ENCODE peak calls at places on chromosomes 16 and 17, in four cellular contexts. G is left lung, T is neural progenitor cell, P is fibroblast of lung. Y is an unnamed sample.

GRCh38 chr17:62968445-62968923 is 2.4 kb downstream of the TANC2 start:
- DNase-seq in P (peak; percentile 95), T (peak; percentile 87), G (no peak), Y (no peak)

GRCh38 chr17:38608648-38609047 is 2.9 kb upstream of the SRCIN1 start:
- DNase-seq in T (no peak), G (peak; percentile 44), P (no peak), Y (peak; percentile 53)

GRCh38 chr16:50038756-50039529 is 13.9 kb downstream of the CNEP1R1 start:
- DNase-seq in T (no peak), P (no peak), G (peak; percentile 78), Y (peak; percentile 30)

GRCh38 chr16:28212532-28212873 is 738 bp upstream of the XPO6 start:
- DNase-seq in P (peak; percentile 23), G (no peak), T (no peak), Y (no peak)

GRCh38 chr17:28500712-28501379 is 5.3 kb upstream of the FOXN1 start:
- DNase-seq in T (peak; percentile 14), P (no peak), G (no peak), Y (no peak)

GRCh38 chr16:81997738-81998137 is 13.5 kb downstream of the SDR42E1 start:
- DNase-seq in P (peak; percentile 71), T (no peak), G (no peak), Y (no peak)

GRCh38 chr17:4304417-4305027 is 40.7 kb upstream of the ANKFY1 start:
- DNase-seq in G (no peak), T (peak; percentile 69), P (peak; percentile 62), Y (no peak)

GRCh38 chr17:74512624-74513084 is 18.6 kb downstream of the CD300LB start:
- DNase-seq in G (no peak), T (no peak), P (no peak), Y (no peak)

GRCh38 chr17:66172706-66173223 is 19.2 kb downstream of the CEP112 start:
- DNase-seq in P (no peak), G (peak; percentile 43), T (no peak), Y (no peak)

GRCh38 chr16:20879175-20880053 is 20.7 kb downstream of the DCUN1D3 start:
- DNase-seq in P (peak; percentile 62), G (no peak), T (no peak), Y (no peak)

GRCh38 chr17:41302981-41303380 is 330 bp upstream of the KRTAP29-1 start:
- DNase-seq in P (no peak), T (no peak), G (no peak), Y (no peak)

GRCh38 chr16:3179651-3180050 is 8.4 kb upstream of the OR1F1 start:
- DNase-seq in T (no peak), G (no peak), P (no peak), Y (no peak)

GRCh38 chr17:49519781-49520180 is 24.7 kb downstream of the NGFR start:
- DNase-seq in G (no peak), P (no peak), T (no peak), Y (no peak)

GRCh38 chr16:67449739-67450138 is 18.8 kb downstream of the HSD11B2 start:
- DNase-seq in G (no peak), T (no peak), P (peak; percentile 30), Y (peak; percentile 96)

GRCh38 chr16:57592591-57593003 is 35.8 kb upstream of the ADGRG1 start:
- DNase-seq in G (peak; percentile 35), P (no peak), T (no peak), Y (no peak)

GRCh38 chr17:39800540-39800939 is 62.8 kb downstream of the GRB7 start:
- DNase-seq in P (no peak), T (no peak), G (no peak), Y (no peak)

GRCh38 chr16:84096447-84097005 is 20.2 kb downstream of the MBTPS1 start:
- DNase-seq in G (peak; percentile 53), T (no peak), P (no peak), Y (no peak)

GRCh38 chr17:38868095-38868967 is 1.5 kb upstream of the LASP1 start:
- DNase-seq in T (peak; percentile 65), G (peak; percentile 55), P (peak; percentile 72), Y (no peak)

GRCh38 chr17:72407336-72408121 is 286.7 kb downstream of the SOX9 start:
- DNase-seq in P (peak; percentile 96), G (peak; percentile 75), T (no peak), Y (no peak)

GRCh38 chr16:29877266-29877961 is 14.4 kb upstream of the CDIPT start:
- DNase-seq in P (peak; percentile 17), G (peak; percentile 71), T (peak; percentile 97), Y (no peak)

GRCh38 chr16:85587763-85588474 is 25.2 kb upstream of the GSE1 start:
- DNase-seq in P (no peak), G (no peak), T (peak; percentile 50), Y (no peak)

GRCh38 chr16:65666132-65666869 is 544.4 kb upstream of the CDH11 start:
- DNase-seq in P (no peak), G (no peak), T (peak; percentile 5), Y (no peak)

GRCh38 chr17:34009946-34010345 is 245.1 kb upstream of the CCL2 start:
- DNase-seq in G (no peak), P (no peak), T (no peak), Y (no peak)

GRCh38 chr17:9240659-9241370 is 219.5 kb downstream of the NTN1 start:
- DNase-seq in T (peak; percentile 62), G (peak; percentile 52), P (peak; percentile 84), Y (peak; percentile 64)

GRCh38 chr16:76639685-76640289 is 362.6 kb downstream of the CNTNAP4 start:
- DNase-seq in P (peak; percentile 81), G (no peak), T (peak; percentile 58), Y (no peak)

GRCh38 chr17:61744804-61745203 is 118.5 kb downstream of the BRIP1 start:
- DNase-seq in T (no peak), P (no peak), G (no peak), Y (no peak)

GRCh38 chr17:31492880-31493655 is 101.6 kb downstream of the RAB11FIP4 start:
- DNase-seq in P (no peak), T (no peak), G (peak; percentile 83), Y (peak; percentile 66)

GRCh38 chr17:35766903-35767510 is 6.3 kb downstream of the C17orf50 start:
- DNase-seq in P (peak; percentile 67), G (no peak), T (no peak), Y (no peak)

GRCh38 chr16:88770459-88771293 is 14.3 kb downstream of the PIEZO1 start:
- DNase-seq in T (peak; percentile 93), P (peak; percentile 97), G (peak; percentile 79), Y (no peak)

GRCh38 chr16:3968556-3968955 is 88.0 kb upstream of the CREBBP start:
- DNase-seq in G (no peak), T (no peak), P (no peak), Y (no peak)

GRCh38 chr16:68267612-68268405 is 3.5 kb downstream of the SLC7A6 start:
- DNase-seq in T (peak; percentile 54), P (no peak), G (no peak), Y (no peak)

GRCh38 chr16:12627394-12627793 is 176.3 kb downstream of the CPPED1 start:
- DNase-seq in P (no peak), T (no peak), G (no peak), Y (no peak)

GRCh38 chr16:8869212-8869987 is 594 bp upstream of the CARHSP1 start:
- DNase-seq in T (peak; percentile 77), P (no peak), G (no peak), Y (no peak)

GRCh38 chr17:57532966-57533365 is 212.1 kb downstream of the CCDC182 start:
- DNase-seq in T (no peak), G (no peak), P (no peak), Y (no peak)

GRCh38 chr17:78103311-78103710 is 25.2 kb downstream of the TMC6 start:
- DNase-seq in T (no peak), P (no peak), G (no peak), Y (no peak)
- H3K36me3 ChIP-seq in T (peaks cover 9% of the 10 kb centered on the region), P (peaks cover 2% of the 10 kb centered on the region), G (peaks cover 69% of the 10 kb centered on the region), Y (peaks cover 24% of the 10 kb centered on the region)

DNA sequence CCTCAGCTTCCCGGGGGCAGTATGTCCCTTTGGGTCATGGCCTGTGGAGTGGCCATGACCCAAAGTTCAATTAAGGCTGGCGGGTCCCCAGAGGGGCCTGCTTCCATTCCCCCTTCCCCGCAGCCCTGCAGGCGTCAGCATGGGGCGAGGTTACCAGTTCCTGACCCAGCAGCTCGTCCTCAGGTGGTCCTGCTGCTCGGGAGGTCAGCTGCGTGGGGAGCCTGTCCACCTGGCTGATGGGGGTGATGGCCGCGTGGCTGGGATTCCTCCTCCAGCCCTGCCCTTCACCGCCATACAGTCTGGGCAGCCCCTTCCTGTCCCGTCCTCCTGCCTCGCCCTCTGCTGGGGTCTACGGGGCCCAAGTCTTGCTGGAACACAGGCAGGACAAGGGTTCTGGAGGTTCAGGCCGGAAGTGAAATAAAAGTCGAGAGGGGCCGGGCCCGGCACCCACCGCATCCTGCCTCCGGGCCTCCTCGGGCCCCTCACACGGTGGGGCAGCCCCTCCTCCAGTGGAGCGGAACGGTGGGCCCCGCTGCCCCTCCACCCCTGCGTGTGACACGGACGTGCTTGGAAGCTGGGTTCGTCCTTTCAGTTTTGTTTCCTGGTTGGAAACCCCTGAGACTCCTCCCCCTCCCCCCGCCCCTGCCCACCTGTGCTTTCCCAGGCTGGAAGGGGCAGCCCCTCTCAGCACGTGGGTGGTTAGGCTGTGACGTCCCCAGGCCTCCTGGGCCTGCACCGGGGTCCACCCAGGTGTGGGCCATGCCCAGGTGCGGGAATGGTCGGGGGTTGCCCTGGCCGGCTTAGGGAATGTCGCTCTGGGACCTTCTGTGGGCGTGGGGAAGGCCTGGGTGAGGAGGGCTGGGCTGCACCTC is 6.8 kb downstream of the UBALD2 start:
- DNase-seq in T (no peak), P (no peak), G (no peak), Y (no peak)
- TF ChIP-seq CTCF in T (no peak), P (no peak), G (no peak), Y (no peak)

GRCh38 chr16:1706386-1707192 is 594 bp downstream of the MAPK8IP3 start:
- DNase-seq in G (no peak), P (peak; percentile 32), T (peak; percentile 44), Y (peak; percentile 64)

GRCh38 chr16:1708083-1708767 is 2.2 kb downstream of the MAPK8IP3 start:
- DNase-seq in P (no peak), T (no peak), G (no peak), Y (no peak)

GRCh38 chr16:1705688-1706385 is at the start of gene MAPK8IP3:
- DNase-seq in T (peak; percentile 97), P (peak; percentile 85), G (peak; percentile 92), Y (peak; percentile 95)

GRCh38 chr16:1708768-1709180 is 2.8 kb downstream of the MAPK8IP3 start:
- DNase-seq in T (no peak), G (no peak), P (peak; percentile 48), Y (no peak)

GRCh38 chr16:1707193-1707790 is 1.3 kb downstream of the MAPK8IP3 start:
- DNase-seq in T (peak; percentile 48), G (no peak), P (peak; percentile 41), Y (no peak)
- H3K4me3 ChIP-seq in T (peak overlapping the region; percentile 79), G (peak overlapping the region; percentile 91), P (peak overlapping the region; percentile 56), Y (peak overlapping the region; percentile 97)

GRCh38 chr17:29698837-29699236 is 76.1 kb upstream of the CORO6 start:
- DNase-seq in T (no peak), G (no peak), P (no peak), Y (no peak)
- H3K36me3 ChIP-seq in T (no peaks in the 10 kb centered on the region), G (peaks cover 56% of the 10 kb centered on the region), P (no peaks in the 10 kb centered on the region), Y (no peaks in the 10 kb centered on the region)

GRCh38 chr17:82933006-82933310 is 93.1 kb upstream of the ZNF750 start:
- DNase-seq in G (no peak), P (no peak), T (no peak), Y (peak; percentile 42)

GRCh38 chr17:82935944-82936767 is 96.3 kb upstream of the ZNF750 start:
- DNase-seq in G (no peak), P (no peak), T (peak; percentile 63), Y (peak; percentile 17)

GRCh38 chr17:82931696-82932060 is 91.9 kb upstream of the ZNF750 start:
- DNase-seq in T (no peak), P (peak; percentile 87), G (peak; percentile 51), Y (no peak)

GRCh38 chr17:82932146-82933005 is 92.6 kb upstream of the ZNF750 start:
- DNase-seq in T (no peak), G (no peak), P (peak; percentile 74), Y (peak; percentile 33)

GRCh38 chr17:82933911-82934310 is 94.1 kb upstream of the ZNF750 start:
- DNase-seq in G (no peak), T (no peak), P (no peak), Y (peak; percentile 15)
- TF ChIP-seq CTCF in G (no peak), T (no peak), P (no peak), Y (no peak)